ENCODE peak calls at places on chromosomes 6 and 20, in eight cellular contexts. D is neural progenitor cell; X is esophagus squamous epithelium; L is D341Med; A is AML-193; T is activated CD4-positive, alpha-beta T cell treated with anti-CD3 and anti-CD28 coated beads, Interleukin-2, amount 50 U/mL, for 1 hour; Y is CD8-positive, alpha-beta T cell; P is activated CD8-positive, alpha-beta memory T cell treated with anti-CD3 and anti-CD28 coated beads for 4 hours. M is an unnamed sample.
A peak's percentile ranks its signal among the peaks of the same experiment; 100 is the strongest.

GRCh38 chr6:88577461-88577860 is 386.0 kb downstream of the RNGTT start:
- DNase-seq in D (no peak), X (no peak), L (no peak), A (no peak), T (no peak), Y (no peak), P (no peak), M (no peak)

GRCh38 chr20:48308232-48308781 is 519.5 kb downstream of the PREX1 start:
- DNase-seq in D (no peak), X (no peak), L (no peak), A (no peak), T (no peak), Y (no peak), P (no peak), M (no peak)

GRCh38 chr6:7247828-7248227 is 65.2 kb downstream of the SSR1 start:
- DNase-seq in D (no peak), X (no peak), L (no peak), A (no peak), T (no peak), Y (no peak), P (no peak), M (no peak)

GRCh38 chr20:33442136-33443005 is 1.2 kb downstream of the SNTA1 start:
- DNase-seq in D (no peak), X (no peak), L (no peak), A (peak; percentile 25), T (no peak), Y (no peak), P (no peak), M (no peak)

GRCh38 chr6:146968041-146968760 is 236.0 kb upstream of the STXBP5 start:
- DNase-seq in D (no peak), X (no peak), L (no peak), A (no peak), T (no peak), Y (no peak), P (no peak), M (no peak)

GRCh38 chr20:10419550-10420133 is 14.4 kb downstream of the MKKS start:
- DNase-seq in D (no peak), X (no peak), L (no peak), A (no peak), T (no peak), Y (no peak), P (no peak), M (peak; percentile 43)

GRCh38 chr6:38161331-38161730 is 341.8 kb downstream of the ZFAND3 start:
- DNase-seq in D (no peak), X (no peak), L (no peak), A (no peak), T (no peak), Y (no peak), P (no peak), M (no peak)

GRCh38 chr20:4320284-4320683 is 304.9 kb upstream of the RNF24 start:
- DNase-seq in D (no peak), X (no peak), L (no peak), A (peak; percentile 5), T (no peak), Y (no peak), P (no peak), M (no peak)

GRCh38 chr20:20410678-20411077 is 42.8 kb downstream of the INSM1 start:
- DNase-seq in D (peak; percentile 87), X (no peak), L (peak; percentile 87), A (no peak), T (no peak), Y (no peak), P (no peak), M (no peak)

GRCh38 chr6:163416640-163417253 is 2.2 kb downstream of the QKI start:
- DNase-seq in D (peak; percentile 70), X (no peak), L (no peak), A (peak; percentile 30), T (peak; percentile 28), Y (peak; percentile 42), P (no peak), M (peak; percentile 91)

M was measured in kidney glomerular epithelial cell.